ENCODE peak calls at places on chromosome 17, in five cellular contexts. J is tibial nerve, C is adrenal gland, R is left lung, Q is mammary epithelial cell. B is an unnamed sample. For H3K4me1, the result is how much of the 10 kb centered on the place peaks cover.

GRCh38 chr17:21094298-21094704 is 32.5 kb upstream of the DHRS7B start:
- DNase-seq in R (no peak), J (no peak), C (no peak), Q (no peak), B (no peak)

GRCh38 chr17:81406117-81406953 is 11.1 kb downstream of the BAHCC1 start:
- DNase-seq in C (no peak), J (no peak), R (no peak), Q (no peak), B (no peak)

GRCh38 chr17:74150428-74151025 is 53.0 kb upstream of the RPL38 start:
- DNase-seq in J (no peak), R (no peak), Q (no peak), C (no peak), B (no peak)

GRCh38 chr17:9109933-9110332 is 88.6 kb downstream of the NTN1 start:
- DNase-seq in Q (no peak), R (no peak), C (no peak), J (no peak), B (no peak)

GRCh38 chr17:50127661-50128361 is 2.1 kb downstream of the SAMD14 start:
- DNase-seq in Q (peak), J (no peak), R (no peak), C (no peak), B (no peak)

GRCh38 chr17:66432996-66433556 is 130.7 kb downstream of the PRKCA start:
- DNase-seq in C (no peak), R (no peak), Q (no peak), J (no peak), B (no peak)

GRCh38 chr17:37494401-37494831 is 4.7 kb downstream of the DUSP14 start:
- DNase-seq in J (no peak), C (no peak), Q (no peak), R (no peak), B (no peak)

GRCh38 chr17:42519546-42520444 is 16.2 kb upstream of the NAGLU start:
- DNase-seq in J (peak), C (peak), R (peak), Q (peak), B (no peak)

GRCh38 chr17:2102931-2103398 is 48.1 kb downstream of the HIC1 start:
- DNase-seq in C (no peak), Q (peak), R (peak), J (no peak), B (no peak)

GRCh38 chr17:27545562-27546229 is 85.3 kb upstream of the LGALS9 start:
- DNase-seq in Q (no peak), J (no peak), R (no peak), C (no peak), B (peak)

GRCh38 chr17:64457156-64457555 is 8.2 kb downstream of the MILR1 start:
- DNase-seq in C (no peak), J (no peak), Q (no peak), R (no peak), B (no peak)

GRCh38 chr17:40870136-40870535 is 3.1 kb upstream of the KRT12 start:
- DNase-seq in Q (no peak), R (no peak), C (no peak), J (no peak), B (no peak)

GRCh38 chr17:66564992-66565465 is 262.6 kb downstream of the PRKCA start:
- DNase-seq in R (no peak), J (no peak), C (no peak), Q (no peak), B (no peak)

GRCh38 chr17:66445229-66445628 is 142.8 kb downstream of the PRKCA start:
- DNase-seq in J (no peak), R (no peak), Q (no peak), C (no peak), B (no peak)

GRCh38 chr17:34628883-34629282 is 49.5 kb downstream of the TMEM132E start:
- DNase-seq in J (no peak), R (no peak), C (no peak), Q (no peak), B (no peak)

GRCh38 chr17:33674685-33675084 is 381.6 kb upstream of the ASIC2 start:
- DNase-seq in C (peak), R (no peak), Q (peak), J (peak), B (peak)

GRCh38 chr17:49910094-49910857 is 58.7 kb upstream of the DLX4 start:
- DNase-seq in Q (peak), C (no peak), J (no peak), R (no peak), B (no peak)

DNA sequence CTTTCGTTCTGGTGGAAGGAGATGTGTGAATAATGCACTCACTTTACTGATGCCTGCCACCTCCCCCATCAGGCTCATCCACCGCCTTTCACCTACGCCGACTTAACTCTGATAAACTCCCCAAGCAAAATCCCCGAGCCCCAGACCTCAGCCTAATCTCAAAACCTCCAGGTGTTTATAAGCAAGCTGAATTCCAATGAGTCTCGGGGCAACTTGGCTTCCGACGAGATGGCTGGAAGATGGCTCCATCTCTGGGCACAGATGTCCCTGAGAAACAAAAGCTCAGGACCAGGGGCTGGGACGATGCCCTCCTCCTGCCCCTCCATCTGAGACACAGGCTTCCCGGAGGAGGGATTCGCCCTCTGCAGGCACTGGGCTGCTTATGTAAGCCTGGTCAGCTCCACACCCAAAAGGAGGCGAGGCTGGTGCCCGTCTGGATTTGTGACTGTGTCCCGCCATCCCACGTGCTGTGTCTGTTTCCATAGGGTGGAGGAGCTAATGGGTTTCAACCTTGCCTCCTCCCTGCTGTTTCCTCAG is 386.4 kb upstream of the TNRC6C start:
- DNase-seq in R (peak), Q (no peak), C (no peak), J (no peak), B (no peak)
- H3K4me1 ChIP-seq in R (under half), Q (under half), C (under half), J (under half), B (under half)

GRCh38 chr17:78113804-78114785 is 14.5 kb downstream of the TMC6 start:
- DNase-seq in R (no peak), Q (no peak), C (no peak), J (no peak), B (no peak)

GRCh38 chr17:78116411-78116810 is 12.1 kb downstream of the TMC6 start:
- DNase-seq in Q (no peak), J (no peak), R (no peak), C (no peak), B (no peak)

GRCh38 chr17:78117027-78117981 is 11.3 kb downstream of the TMC6 start:
- DNase-seq in C (no peak), R (no peak), Q (no peak), J (no peak), B (no peak)

GRCh38 chr17:78112508-78113471 is 15.8 kb downstream of the TMC6 start:
- DNase-seq in C (peak), Q (peak), R (peak), J (peak), B (no peak)

DNA sequence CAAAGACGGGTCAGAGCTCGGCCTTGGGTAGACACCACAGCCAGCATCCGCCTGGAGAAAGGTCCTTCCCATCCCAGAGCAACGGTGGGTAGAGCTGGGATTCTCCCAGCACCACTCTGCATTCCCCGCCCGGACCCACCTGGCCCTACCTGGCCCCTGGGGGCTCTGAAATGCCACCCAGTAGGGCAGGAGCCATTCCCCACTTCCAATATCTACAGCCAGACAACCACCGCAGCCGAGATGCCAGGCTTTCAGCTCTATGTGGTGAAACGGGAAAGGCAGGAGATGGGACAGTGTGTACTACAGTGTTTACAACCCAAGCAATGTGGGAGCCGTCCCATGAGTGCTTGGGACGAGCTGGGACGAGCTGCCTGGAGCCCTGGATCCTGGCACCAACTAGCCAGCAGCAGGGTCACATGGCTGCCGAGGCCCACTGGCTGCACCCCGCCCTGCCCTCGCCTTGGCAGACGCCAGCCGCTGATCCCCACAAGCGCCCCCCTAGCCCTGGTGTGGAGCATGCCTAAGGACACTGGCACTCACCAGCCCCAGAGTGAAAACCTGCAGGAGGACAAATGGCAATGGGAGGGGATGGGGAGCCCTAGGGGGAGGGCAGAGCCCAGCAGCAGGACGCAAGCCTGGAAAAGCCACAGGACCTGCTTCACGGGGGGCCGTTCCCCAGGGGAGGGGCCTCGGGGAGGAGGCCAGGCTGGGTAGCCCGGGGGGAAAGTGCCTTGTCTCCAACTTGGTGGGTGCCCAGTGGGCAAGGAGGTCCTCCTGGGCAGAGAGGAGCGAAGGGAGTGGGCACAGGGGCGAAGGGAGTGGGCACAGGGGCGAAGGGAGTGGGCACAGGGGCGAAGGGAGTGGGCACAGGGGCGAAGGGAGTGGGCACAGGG is 13.5 kb downstream of the TMC6 start:
- DNase-seq in J (no peak), C (no peak), R (no peak), Q (no peak), B (no peak)
- H3K4me1 ChIP-seq in J (half or more), C (under half), R (under half), Q (under half), B (under half)

GRCh38 chr17:55433629-55434422 is 12.2 kb upstream of the MMD start:
- DNase-seq in Q (peak), J (no peak), C (no peak), R (no peak), B (no peak)

GRCh38 chr17:55433029-55433628 is 11.5 kb upstream of the MMD start:
- DNase-seq in J (no peak), R (no peak), Q (peak), C (no peak), B (no peak)

GRCh38 chr17:55435408-55435807 is 13.8 kb upstream of the MMD start:
- DNase-seq in R (no peak), J (no peak), Q (no peak), C (no peak), B (no peak)

GRCh38 chr17:55436224-55437164 is 14.9 kb upstream of the MMD start:
- DNase-seq in C (no peak), J (no peak), Q (peak), R (no peak), B (no peak)

DNA sequence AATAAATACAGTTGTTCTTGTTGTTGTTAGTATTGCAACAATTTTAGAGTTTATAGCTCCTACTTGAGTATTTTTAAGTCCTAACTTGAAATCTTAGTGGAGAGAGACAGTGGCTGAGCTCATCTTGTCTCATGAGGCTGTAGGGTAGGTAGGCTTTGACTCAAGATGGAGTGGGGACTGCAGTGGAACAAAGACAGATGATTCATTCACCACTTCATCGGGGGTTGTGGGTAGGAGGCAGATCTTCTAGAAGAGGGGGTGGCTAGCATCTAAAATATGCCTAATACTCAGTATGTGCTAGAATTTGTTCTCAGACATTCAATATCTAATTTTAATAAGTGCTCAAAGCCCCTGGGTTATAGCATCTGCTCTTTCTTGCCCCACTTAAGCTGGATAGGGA is 13.1 kb upstream of the MMD start:
- DNase-seq in R (no peak), C (no peak), Q (peak), J (no peak), B (no peak)
- H3K4me1 ChIP-seq in R (under half), C (under half), Q (under half), J (under half), B (under half)

DNA sequence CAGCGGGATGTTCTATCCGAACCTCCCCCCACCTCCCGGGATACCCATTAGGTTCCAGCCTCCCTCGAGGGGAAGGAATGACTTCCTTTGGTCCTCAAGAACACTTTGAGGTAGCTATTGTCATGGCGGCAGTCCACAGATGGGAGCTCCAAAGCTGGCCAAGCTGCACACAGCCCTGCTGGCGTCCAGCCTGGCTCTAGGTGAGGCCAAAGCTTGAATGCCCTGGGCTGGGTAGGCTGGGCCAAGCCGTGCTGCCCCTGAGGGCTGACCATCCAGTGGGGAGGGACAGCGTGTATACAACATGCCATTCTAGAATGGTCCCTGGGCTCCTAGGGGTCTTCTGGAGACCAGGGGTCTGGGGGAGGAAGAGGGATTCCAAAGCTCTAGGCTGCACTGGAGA is 43.5 kb downstream of the PEMT start:
- DNase-seq in R (no peak), C (no peak), J (no peak), Q (no peak), B (no peak)
- H3K4me1 ChIP-seq in R (under half), C (under half), J (under half), Q (under half), B (under half)

GRCh38 chr17:62070900-62071299 is 5.8 kb upstream of the MED13 start:
- DNase-seq in C (no peak), J (no peak), Q (no peak), R (no peak), B (no peak)
- H3K4me1 ChIP-seq in C (under half), J (under half), Q (under half), R (under half), B (under half)